ENCODE peak calls at places on chromosome 13, in four cellular contexts. G, P, Z and N are unnamed samples.

GRCh38 chr13:76331948-76332712 is 554.1 kb downstream of the KCTD12 start:
- DNase-seq in Z (peak), P (peak), G (peak), N (no peak)

GRCh38 chr13:66405908-66406802 is 824.0 kb downstream of the PCDH9 start:
- DNase-seq in G (peak), Z (peak), P (peak), N (no peak)

GRCh38 chr13:31891472-31891871 is 140.1 kb upstream of the FRY start:
- DNase-seq in G (peak), Z (no peak), P (no peak), N (no peak)

GRCh38 chr13:33110713-33111413 is 94.6 kb downstream of the KL start:
- DNase-seq in Z (no peak), G (no peak), P (peak), N (peak)

GRCh38 chr13:55090612-55091011 is 2050.1 kb upstream of the PRR20A start:
- DNase-seq in P (no peak), G (no peak), Z (no peak), N (no peak)

GRCh38 chr13:49336655-49337054 is 88.9 kb downstream of the CDADC1 start:
- DNase-seq in P (no peak), Z (no peak), G (no peak), N (no peak)

GRCh38 chr13:58985845-58986244 is 1177.9 kb downstream of the DIAPH3 start:
- DNase-seq in Z (no peak), P (no peak), G (no peak), N (no peak)

GRCh38 chr13:85828094-85828684 is 29.0 kb upstream of the SLITRK6 start:
- DNase-seq in P (peak), G (peak), Z (peak), N (peak)

GRCh38 chr13:75650991-75651390 is 14.9 kb downstream of the LMO7 start:
- DNase-seq in Z (no peak), P (peak), G (no peak), N (no peak)

GRCh38 chr13:43132228-43132627 is 108.8 kb downstream of the DNAJC15 start:
- DNase-seq in G (peak), Z (peak), P (peak), N (peak)

GRCh38 chr13:33721719-33722118 is 96.2 kb upstream of the RFC3 start:
- DNase-seq in P (peak), G (peak), Z (peak), N (no peak)

GRCh38 chr13:99000137-99000536 is 22.3 kb upstream of the DOCK9 start:
- DNase-seq in G (no peak), P (no peak), Z (no peak), N (no peak)

GRCh38 chr13:76885203-76886004 is 801 bp downstream of the KCTD12 start:
- DNase-seq in Z (peak), P (peak), G (peak), N (peak)

GRCh38 chr13:40813662-40814454 is 24.4 kb downstream of the SLC25A15 start:
- DNase-seq in P (peak), Z (peak), G (peak), N (peak)

GRCh38 chr13:65825039-65825438 is 1405.1 kb downstream of the PCDH9 start:
- DNase-seq in Z (no peak), P (no peak), G (no peak), N (no peak)

GRCh38 chr13:29587645-29588044 is 7.8 kb downstream of the SLC7A1 start:
- DNase-seq in Z (no peak), P (peak), G (no peak), N (no peak)

GRCh38 chr13:96141032-96141431 is 51.1 kb downstream of the HS6ST3 start:
- DNase-seq in Z (peak), P (peak), G (peak), N (peak)

GRCh38 chr13:49110122-49110831 is 109.9 kb upstream of the MLNR start:
- DNase-seq in P (peak), Z (peak), G (peak), N (peak)

GRCh38 chr13:34567558-34567957 is 374.5 kb upstream of the NBEA start:
- DNase-seq in Z (no peak), P (no peak), G (no peak), N (no peak)

GRCh38 chr13:73898276-73898675 is 235.9 kb downstream of the KLF12 start:
- DNase-seq in P (no peak), Z (no peak), G (no peak), N (no peak)

GRCh38 chr13:88958821-88959220 is 1287.7 kb downstream of the SLITRK5 start:
- DNase-seq in Z (peak), G (no peak), P (peak), N (no peak)

GRCh38 chr13:62653371-62653770 is 1237.7 kb upstream of the PCDH20 start:
- DNase-seq in P (no peak), Z (no peak), G (no peak), N (no peak)

GRCh38 chr13:39186205-39186880 is 148.1 kb downstream of the NHLRC3 start:
- DNase-seq in P (no peak), Z (no peak), G (no peak), N (no peak)

GRCh38 chr13:27504541-27504940 is 54.2 kb upstream of the MTIF3 start:
- DNase-seq in G (no peak), Z (no peak), P (no peak), N (no peak)

GRCh38 chr13:27510082-27510481 is 59.7 kb upstream of the MTIF3 start:
- DNase-seq in G (no peak), P (no peak), Z (no peak), N (no peak)

GRCh38 chr13:27504126-27504525 is 53.8 kb upstream of the MTIF3 start:
- DNase-seq in P (no peak), Z (no peak), G (no peak), N (no peak)

GRCh38 chr13:27505792-27506191 is 55.4 kb upstream of the MTIF3 start:
- DNase-seq in P (no peak), G (no peak), Z (no peak), N (no peak)

GRCh38 chr13:27508802-27509201 is 58.4 kb upstream of the MTIF3 start:
- DNase-seq in G (no peak), P (no peak), Z (no peak), N (no peak)
- TF ChIP-seq CTCF in G (no peak), P (no peak), Z (no peak), N (no peak)

GRCh38 chr13:106532111-106532929 is 3.1 kb downstream of the EFNB2 start:
- DNase-seq in Z (peak), G (peak), P (peak), N (no peak)
- H3K4me3 ChIP-seq in Z (peak), G (peak), P (peak), N (no peak)

DNA sequence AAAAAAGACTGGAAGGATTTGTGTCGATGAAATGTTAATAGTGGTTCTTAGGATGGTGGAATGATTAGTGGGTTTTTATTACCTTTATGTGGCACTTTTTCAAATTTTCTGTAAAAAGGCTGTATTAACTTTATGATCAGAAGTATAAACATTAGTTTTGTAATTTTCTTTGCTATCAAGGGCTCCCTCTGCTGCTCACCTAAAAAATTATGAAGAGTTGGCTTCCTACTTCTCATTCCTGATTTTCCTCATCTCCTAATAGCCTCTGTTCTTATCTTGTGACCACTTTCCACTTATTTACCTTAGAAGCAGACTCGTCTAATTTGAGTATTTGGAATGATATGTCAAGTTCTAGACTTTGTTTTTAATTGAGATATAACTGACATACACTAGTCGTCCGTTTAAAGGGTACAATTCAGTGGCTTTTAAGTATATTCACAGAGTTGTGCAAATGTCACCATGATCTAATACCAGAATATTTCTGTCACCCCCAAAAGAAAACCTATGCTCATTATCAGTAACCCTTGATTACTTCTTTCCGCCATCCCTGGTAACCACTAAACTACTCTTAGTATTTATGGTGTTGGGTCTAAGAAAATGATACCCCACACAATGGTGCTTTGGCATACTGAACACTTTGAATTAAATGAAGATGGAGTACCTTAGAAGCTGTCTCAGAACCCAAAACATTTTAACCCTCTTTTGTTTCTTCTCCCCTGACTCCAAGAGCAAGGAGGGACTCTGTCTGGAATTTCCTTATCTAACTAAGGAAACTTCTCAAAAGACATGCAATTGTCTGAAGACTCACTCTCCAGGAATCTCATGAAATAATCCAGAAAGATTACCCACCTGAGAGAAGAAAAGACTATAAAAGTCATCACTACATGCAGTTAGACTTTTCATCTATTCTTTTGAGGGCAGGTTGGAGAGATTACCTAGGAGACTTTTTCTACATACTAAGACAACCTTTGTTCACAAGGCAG is 311.3 kb downstream of the DLEU7 start:
- DNase-seq in Z (peak), G (peak), P (peak), N (no peak)
- TF ChIP-seq CTCF in Z (peak), G (peak), P (peak), N (peak)

GRCh38 chr13:26254583-26255102 is 714 bp downstream of the CDK8 start:
- DNase-seq in G (peak), P (peak), Z (peak), N (peak)

GRCh38 chr13:26257049-26257448 is 3.1 kb downstream of the CDK8 start:
- DNase-seq in Z (no peak), P (no peak), G (no peak), N (peak)

GRCh38 chr13:26253262-26253786 is 605 bp upstream of the CDK8 start:
- DNase-seq in G (no peak), P (no peak), Z (no peak), N (no peak)

GRCh38 chr13:26253787-26254582 is at the start of gene CDK8:
- DNase-seq in G (peak), Z (peak), P (peak), N (peak)

DNA sequence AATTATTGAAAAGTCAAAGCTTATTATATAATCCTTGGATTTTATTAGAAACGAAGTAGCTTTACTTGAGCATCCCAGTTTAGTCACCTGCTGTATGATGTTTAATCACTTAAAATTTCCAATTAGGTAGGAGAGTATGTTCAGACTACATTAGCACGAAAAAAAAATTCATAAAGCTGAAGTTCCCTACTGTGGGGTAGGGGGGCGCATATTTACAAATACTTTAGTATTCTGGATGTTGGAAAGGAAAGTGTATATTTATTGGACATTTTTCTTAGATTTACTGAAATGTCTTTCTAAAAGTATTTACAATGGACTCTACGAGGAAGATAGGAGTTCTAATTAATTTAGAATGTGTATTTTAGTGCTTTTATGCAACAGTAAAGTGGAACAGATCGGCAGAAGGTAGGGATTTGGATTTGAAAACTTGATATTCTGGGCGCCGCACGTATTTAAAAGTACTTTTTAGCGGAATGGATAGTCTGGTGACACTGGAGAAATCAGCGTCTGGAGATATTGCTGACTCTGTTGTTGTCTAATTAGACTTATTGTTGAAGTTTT is 1.9 kb downstream of the CDK8 start:
- DNase-seq in G (peak), Z (peak), P (peak), N (peak)
- H3K4me3 ChIP-seq in G (peak), Z (peak), P (peak), N (peak)

DNA sequence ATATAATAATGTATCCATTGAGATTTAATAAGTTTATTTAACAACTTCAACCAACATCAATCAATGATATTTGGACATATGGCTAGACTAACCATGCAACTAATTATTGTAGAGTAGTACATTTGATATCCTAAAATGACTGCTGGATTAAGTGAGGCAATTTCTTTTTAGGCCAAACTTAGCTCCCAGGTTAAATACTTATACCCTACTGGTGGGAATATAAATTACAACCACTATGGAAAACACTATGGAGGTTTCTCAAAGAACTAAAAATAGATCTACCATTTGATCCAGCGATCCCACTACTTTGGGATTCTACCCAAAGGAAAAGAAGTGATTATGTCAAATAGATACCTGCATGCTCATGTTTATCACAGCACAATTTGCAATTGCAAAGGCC is 345.8 kb downstream of the RBM26 start:
- DNase-seq in Z (no peak), P (no peak), G (no peak), N (no peak)
- TF ChIP-seq CTCF in Z (no peak), P (no peak), G (no peak), N (no peak)

DNA sequence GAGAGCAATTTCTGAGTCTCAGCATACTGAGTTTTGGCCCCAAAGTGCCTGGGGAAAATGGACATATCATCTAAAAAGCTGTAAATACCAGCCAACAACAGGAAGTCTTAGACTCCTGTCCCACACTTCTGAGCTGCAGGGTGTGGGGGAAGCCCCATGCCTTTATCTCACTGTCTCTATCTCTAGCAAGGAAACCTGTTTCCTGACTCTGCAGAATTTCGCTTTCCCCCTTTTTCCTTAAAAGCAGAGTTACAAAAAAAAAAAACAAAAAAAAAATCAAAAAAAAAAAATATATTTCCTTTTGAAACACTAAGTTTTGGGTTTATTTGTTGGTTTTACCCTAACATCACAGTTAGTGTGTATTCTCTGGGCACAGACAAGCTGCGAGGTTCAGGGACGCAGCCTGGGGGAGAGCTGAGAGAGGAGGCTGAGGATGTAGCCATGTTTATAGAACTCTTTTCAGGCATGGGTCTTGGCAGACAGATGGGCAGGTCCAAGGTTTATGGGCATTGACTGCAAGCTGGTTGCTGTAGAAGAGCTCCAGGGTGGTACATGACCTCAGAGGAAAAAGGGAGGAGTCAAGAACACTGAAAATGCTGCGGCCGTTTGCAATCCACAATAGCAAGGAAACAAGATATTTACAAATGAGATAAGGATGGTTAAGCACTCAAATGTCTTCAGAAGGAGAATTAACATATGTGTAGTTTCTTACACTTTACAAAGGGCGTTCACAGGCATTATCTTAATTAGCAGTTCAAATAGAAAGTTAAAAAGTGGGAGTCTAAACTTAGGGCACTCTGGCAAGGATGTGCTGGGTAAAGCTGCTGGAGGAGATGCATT is 4.9 kb downstream of the MBNL2 start:
- DNase-seq in Z (peak), G (peak), P (no peak), N (peak)
- H3K4me3 ChIP-seq in Z (peak), G (no peak), P (peak), N (peak)

GRCh38 chr13:24313449-24313848 is 4.1 kb downstream of the C1QTNF9 start:
- DNase-seq in G (peak), P (no peak), Z (peak), N (no peak)
- TF ChIP-seq CTCF in G (peak), P (peak), Z (peak), N (no peak)

GRCh38 chr13:92676246-92676645 is 550.4 kb upstream of the GPC6 start:
- DNase-seq in G (no peak), Z (no peak), P (no peak), N (no peak)
- H3K4me3 ChIP-seq in G (no peak), Z (no peak), P (no peak), N (no peak)

DNA sequence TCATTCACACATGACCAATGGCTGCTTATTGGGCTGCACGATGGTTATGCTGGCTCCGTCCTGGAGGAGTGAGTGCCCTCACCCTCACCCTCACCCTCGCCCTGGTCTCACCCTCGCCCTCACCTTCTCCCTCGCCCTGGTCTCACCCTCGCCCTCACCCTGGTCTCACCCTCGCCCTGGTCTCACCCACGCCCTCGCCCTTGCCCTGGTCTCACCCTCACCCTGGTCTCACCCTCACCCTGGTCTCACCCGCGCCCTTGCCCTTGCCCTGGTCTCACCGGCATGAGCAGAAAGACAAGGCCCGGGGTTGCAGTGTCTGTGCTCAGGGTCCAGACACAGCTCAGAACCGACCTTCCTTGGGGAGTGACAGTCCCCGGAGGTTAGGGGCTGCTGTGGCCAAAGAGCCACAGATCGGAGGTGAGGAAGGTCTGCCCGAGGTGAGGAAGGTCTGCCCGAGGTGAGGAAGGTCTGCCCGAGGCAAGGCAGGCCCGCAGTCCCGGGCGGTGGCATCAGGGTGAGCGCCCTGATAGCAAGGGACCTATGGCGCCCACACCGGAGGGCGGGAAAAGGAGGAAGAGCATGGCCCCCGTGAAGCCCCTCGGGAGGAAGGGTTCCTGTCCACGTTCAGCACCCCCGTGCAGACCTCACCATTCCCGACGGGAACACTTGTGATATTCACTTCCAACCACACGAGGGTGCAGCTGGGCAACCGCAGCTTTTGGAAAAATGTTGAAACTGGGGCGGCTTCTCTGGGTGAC is 65.6 kb downstream of the MCF2L start:
- DNase-seq in P (peak), Z (peak), G (peak), N (no peak)
- TF ChIP-seq CTCF in P (peak), Z (peak), G (peak), N (no peak)

GRCh38 chr13:113125506-113126264 is 3.1 kb downstream of the F10 start:
- DNase-seq in Z (no peak), P (no peak), G (no peak), N (no peak)

GRCh38 chr13:113126265-113127150 is 3.9 kb downstream of the F10 start:
- DNase-seq in Z (no peak), P (no peak), G (no peak), N (no peak)

GRCh38 chr13:113129921-113130750 is 7.5 kb downstream of the F10 start:
- DNase-seq in P (peak), Z (peak), G (peak), N (no peak)

GRCh38 chr13:113124211-113125025 is 1.8 kb downstream of the F10 start:
- DNase-seq in G (no peak), P (no peak), Z (no peak), N (no peak)

DNA sequence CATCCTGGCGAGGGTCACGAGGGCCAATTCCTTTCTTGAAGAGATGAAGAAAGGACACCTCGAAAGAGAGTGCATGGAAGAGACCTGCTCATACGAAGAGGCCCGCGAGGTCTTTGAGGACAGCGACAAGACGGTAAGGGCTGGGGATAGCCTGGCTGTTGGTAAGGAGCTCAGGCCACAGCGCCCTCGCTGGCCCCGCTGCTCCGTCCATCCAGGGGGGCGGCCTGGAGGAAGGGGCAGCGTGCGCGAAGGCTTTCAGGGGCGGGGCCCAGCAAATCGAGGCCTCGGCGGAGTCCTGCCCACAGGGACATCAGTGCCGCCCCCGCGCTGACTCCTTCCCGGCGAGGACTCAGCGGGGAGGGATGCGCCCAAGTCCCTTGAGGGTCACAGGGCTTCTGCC is 6.9 kb downstream of the F10 start:
- DNase-seq in P (no peak), G (no peak), Z (no peak), N (no peak)
- H3K4me3 ChIP-seq in P (no peak), G (no peak), Z (no peak), N (no peak)